ENCODE peak calls at places on chromosomes 13 and 19, in five cellular contexts. C is DMS153; D is stimulated activated CD8-positive, alpha-beta memory T cell treated with anti-CD3 and anti-CD28 coated beads, Interleukin-12 subunit alpha, Interleukin-12 subunit beta, amount 100 ng/mL, for 4 hours; B is Kasumi-1; M is activated naive CD4-positive, alpha-beta T cell treated with anti-CD3 and anti-CD28 coated beads for 36 hours. L is an unnamed sample.

GRCh38 chr19:4028334-4029246 is 21.1 kb downstream of the PIAS4 start:
- DNase-seq in C (no peak), D (no peak), B (no peak), M (no peak), L (no peak)

GRCh38 chr19:51271015-51271600 is 20.2 kb downstream of the SIGLECL1 start:
- DNase-seq in C (no peak), D (no peak), B (no peak), M (no peak), L (no peak)

GRCh38 chr19:15448778-15449619 is 757 bp downstream of the WIZ start:
- DNase-seq in C (no peak), D (no peak), B (no peak), M (no peak), L (no peak)

GRCh38 chr19:7789447-7789846 is 26.4 kb downstream of the CLEC4M start:
- DNase-seq in C (peak), D (peak), B (no peak), M (peak), L (no peak)

GRCh38 chr19:49113762-49114629 is at the start of gene LIN7B:
- DNase-seq in C (peak), D (peak), B (peak), M (peak), L (peak)

GRCh38 chr19:24065865-24066604 is 21.0 kb upstream of the ZNF254 start:
- DNase-seq in C (no peak), D (no peak), B (no peak), M (no peak), L (no peak)

GRCh38 chr13:66665991-66666390 is 564.1 kb downstream of the PCDH9 start:
- DNase-seq in C (peak), D (no peak), B (no peak), M (no peak), L (peak)

GRCh38 chr19:51544038-51544437 is 12.6 kb upstream of the SIGLEC6 start:
- DNase-seq in C (no peak), D (no peak), B (no peak), M (no peak), L (no peak)

GRCh38 chr19:33055718-33056117 is 9.0 kb downstream of the RHPN2 start:
- DNase-seq in C (no peak), D (no peak), B (no peak), M (no peak), L (no peak)

L was measured in NCI-H345.